ENCODE peak calls at places on chromosome 11, in eight cellular contexts. K is HCT116, V is HepG2, N is A549, Y is K562, R is endothelial cell of umbilical vein, J is GM12878, G is H1. T is an unnamed sample.

GRCh38 chr11:58573451-58574104 is 2.1 kb downstream of the LPXN start:
- DNase-seq in K (no peak), V (no peak), N (peak; percentile 24), Y (peak; percentile 11), R (peak; percentile 74), J (no peak), G (no peak), T (peak; percentile 84)

GRCh38 chr11:35290876-35291275 is 128.5 kb downstream of the SLC1A2 start:
- DNase-seq in K (no peak), V (no peak), N (no peak), Y (no peak), R (no peak), J (no peak), G (no peak), T (no peak)

GRCh38 chr11:119691020-119691666 is 37.9 kb downstream of the NECTIN1 start:
- DNase-seq in K (no peak), V (no peak), N (no peak), Y (peak; percentile 35), R (no peak), J (no peak), G (no peak), T (peak; percentile 90)

GRCh38 chr11:64266339-64266738 is 15.0 kb downstream of the PLCB3 start:
- DNase-seq in K (no peak), V (no peak), N (no peak), Y (no peak), R (no peak), J (no peak), G (no peak), T (no peak)

GRCh38 chr11:79441159-79441875 is 487 bp upstream of the TENM4 start:
- DNase-seq in K (no peak), V (no peak), N (no peak), Y (no peak), R (no peak), J (no peak), G (no peak), T (peak; percentile 25)

GRCh38 chr11:45204761-45205160 is 58.3 kb downstream of the PRDM11 start:
- DNase-seq in K (no peak), V (no peak), N (no peak), Y (no peak), R (no peak), J (no peak), G (no peak), T (no peak)

GRCh38 chr11:120781486-120782120 is 242.3 kb upstream of the TBCEL start:
- DNase-seq in K (no peak), V (no peak), N (no peak), Y (no peak), R (no peak), J (no peak), G (no peak), T (no peak)

GRCh38 chr11:61816736-61817455 is at the start of gene FADS1:
- DNase-seq in K (peak; percentile 91), V (peak; percentile 95), N (peak; percentile 96), Y (peak; percentile 95), R (peak; percentile 97), J (peak; percentile 60), G (peak; percentile 89), T (peak; percentile 99)

GRCh38 chr11:126627376-126627775 is 271.9 kb downstream of the ST3GAL4 start:
- DNase-seq in K (no peak), V (no peak), N (no peak), Y (no peak), R (no peak), J (no peak), G (no peak), T (no peak)

GRCh38 chr11:126630893-126631292 is 275.4 kb downstream of the ST3GAL4 start:
- DNase-seq in K (no peak), V (no peak), N (no peak), Y (no peak), R (no peak), J (no peak), G (no peak), T (no peak)

GRCh38 chr11:126630488-126630887 is 275.0 kb downstream of the ST3GAL4 start:
- DNase-seq in K (no peak), V (no peak), N (no peak), Y (no peak), R (no peak), J (no peak), G (no peak), T (no peak)

GRCh38 chr11:126628790-126629621 is 273.5 kb downstream of the ST3GAL4 start:
- DNase-seq in K (no peak), V (no peak), N (no peak), Y (no peak), R (no peak), J (no peak), G (no peak), T (no peak)

DNA sequence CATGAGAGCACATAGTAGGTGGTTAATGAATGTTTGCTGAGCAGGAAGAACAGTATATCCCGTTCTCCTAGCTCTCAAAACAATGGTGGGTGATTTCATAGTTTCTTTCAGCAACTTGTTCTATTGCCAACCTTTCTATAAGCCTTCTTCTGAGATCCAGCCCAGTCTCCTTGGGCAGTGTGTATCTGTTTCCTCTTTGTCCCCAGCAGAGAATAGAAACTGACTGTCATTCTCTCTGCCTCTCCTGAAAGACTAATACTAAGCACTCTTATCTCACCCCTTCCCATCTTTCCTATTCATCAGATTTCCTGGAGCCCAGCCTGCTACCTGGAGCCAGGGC is 272.9 kb downstream of the ST3GAL4 start:
- DNase-seq in K (no peak), V (no peak), N (no peak), Y (no peak), R (no peak), J (no peak), G (no peak), T (no peak)
- H3K4me3 ChIP-seq in K (no peak overlapping the region), V (no peak overlapping the region), N (no peak overlapping the region), Y (no peak overlapping the region), R (no peak overlapping the region), J (no peak overlapping the region), G (no peak overlapping the region), T (no peak overlapping the region)

GRCh38 chr11:2287102-2287501 is 14.6 kb downstream of the C11orf21 start:
- DNase-seq in K (no peak), V (no peak), N (no peak), Y (no peak), R (no peak), J (no peak), G (no peak), T (no peak)

GRCh38 chr11:2293396-2294339 is 8.1 kb downstream of the C11orf21 start:
- DNase-seq in K (no peak), V (no peak), N (no peak), Y (no peak), R (no peak), J (no peak), G (no peak), T (peak; percentile 49)

GRCh38 chr11:2289350-2289749 is 12.4 kb downstream of the C11orf21 start:
- DNase-seq in K (no peak), V (no peak), N (no peak), Y (no peak), R (no peak), J (no peak), G (no peak), T (no peak)

GRCh38 chr11:2289859-2290258 is 11.9 kb downstream of the C11orf21 start:
- DNase-seq in K (no peak), V (no peak), N (no peak), Y (no peak), R (no peak), J (no peak), G (no peak), T (no peak)

GRCh38 chr11:2290351-2290841 is 11.3 kb downstream of the C11orf21 start:
- DNase-seq in K (no peak), V (no peak), N (no peak), Y (no peak), R (no peak), J (no peak), G (no peak), T (peak; percentile 13)
- TF ChIP-seq MAX in K (no peak), V (no peak), N (no peak), Y (no peak), R (no peak), J (no peak), G (no peak), T (no peak)

GRCh38 chr11:113473983-113474361 is 1.2 kb downstream of the DRD2 start:
- DNase-seq in K (no peak), V (no peak), N (no peak), Y (no peak), R (no peak), J (no peak), G (no peak), T (no peak)
- H3K4me3 ChIP-seq in K (no peak overlapping the region), V (no peak overlapping the region), N (no peak overlapping the region), Y (no peak overlapping the region), R (no peak overlapping the region), J (no peak overlapping the region), G (peak overlapping the region; percentile 61), T (no peak overlapping the region)

GRCh38 chr11:106160494-106160893 is 83.0 kb downstream of the AASDHPPT start:
- DNase-seq in K (no peak), V (no peak), N (no peak), Y (no peak), R (no peak), J (no peak), G (no peak), T (peak; percentile 4)

GRCh38 chr11:106161775-106162174 is 84.3 kb downstream of the AASDHPPT start:
- DNase-seq in K (no peak), V (no peak), N (no peak), Y (no peak), R (no peak), J (no peak), G (no peak), T (no peak)

GRCh38 chr11:106156290-106156937 is 79.0 kb downstream of the AASDHPPT start:
- DNase-seq in K (peak; percentile 26), V (peak; percentile 15), N (peak; percentile 10), Y (peak; percentile 17), R (peak; percentile 37), J (peak; percentile 12), G (no peak), T (peak; percentile 54)

GRCh38 chr11:106162190-106162589 is 84.7 kb downstream of the AASDHPPT start:
- DNase-seq in K (no peak), V (no peak), N (no peak), Y (no peak), R (no peak), J (no peak), G (no peak), T (no peak)

DNA sequence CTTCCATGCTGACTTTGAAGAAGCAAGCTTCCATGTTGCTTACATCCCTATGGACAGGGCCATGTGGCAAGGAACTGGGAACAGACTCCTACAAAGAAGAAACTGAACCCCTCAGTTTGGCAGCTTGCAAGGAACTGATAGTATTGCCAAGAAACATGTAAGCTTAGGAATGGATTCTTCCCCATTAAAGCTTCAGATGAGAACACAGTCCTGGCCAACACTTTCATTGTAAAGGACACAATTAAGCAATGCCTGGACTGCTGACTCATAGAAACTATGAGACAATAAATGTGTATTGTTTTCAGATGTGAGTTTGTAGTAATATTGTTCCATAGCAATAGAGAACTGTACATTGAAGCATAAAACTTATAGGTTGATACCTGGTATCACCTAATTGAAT is 82.4 kb downstream of the AASDHPPT start:
- DNase-seq in K (no peak), V (no peak), N (no peak), Y (no peak), R (no peak), J (no peak), G (no peak), T (no peak)
- TF ChIP-seq MAX in K (no peak), V (no peak), N (no peak), Y (no peak), R (no peak), J (no peak), G (no peak), T (no peak)